ENCODE peak calls at places on chromosome 5, in six cellular contexts. Y is AG04450, L is stomach, A is GM12865, C is lung, H is GM20000. R is an unnamed sample.
A peak's percentile ranks its signal among the peaks of the same experiment; 100 is the strongest.

GRCh38 chr5:180599981-180600553 is 8.8 kb upstream of the SCGB3A1 start:
- DNase-seq in H (peak; percentile 23), Y (no peak), A (no peak), L (peak; percentile 10), C (no peak), R (no peak)

GRCh38 chr5:170273968-170274710 is 23.4 kb downstream of the LCP2 start:
- DNase-seq in H (no peak), L (peak; percentile 51), A (peak; percentile 63), Y (no peak), C (no peak), R (peak; percentile 40)

GRCh38 chr5:75729321-75729720 is 12.1 kb upstream of the POC5 start:
- DNase-seq in A (no peak), H (no peak), C (no peak), Y (no peak), L (no peak), R (no peak)

GRCh38 chr5:137212471-137212870 is 286.7 kb downstream of the SPOCK1 start:
- DNase-seq in Y (no peak), H (no peak), A (no peak), L (no peak), C (no peak), R (no peak)

GRCh38 chr5:138238034-138238433 is 24.9 kb upstream of the CDC23 start:
- DNase-seq in H (no peak), C (no peak), Y (no peak), A (no peak), L (no peak), R (no peak)

GRCh38 chr5:160792732-160793454 is 59.1 kb downstream of the ATP10B start:
- DNase-seq in C (no peak), A (no peak), Y (no peak), H (no peak), L (no peak), R (peak; percentile 42)

GRCh38 chr5:131550606-131551005 is 84.4 kb downstream of the RAPGEF6 start:
- DNase-seq in A (no peak), Y (no peak), L (no peak), H (no peak), C (no peak), R (no peak)

GRCh38 chr5:145792840-145793239 is 42.3 kb downstream of the PRELID2 start:
- DNase-seq in H (no peak), C (no peak), A (no peak), L (no peak), Y (no peak), R (no peak)

GRCh38 chr5:132283423-132284043 is 10.7 kb upstream of the SLC22A4 start:
- DNase-seq in H (no peak), Y (no peak), A (no peak), C (no peak), L (peak; percentile 59), R (peak; percentile 47)

GRCh38 chr5:1519631-1520141 is 4.1 kb downstream of the LPCAT1 start:
- DNase-seq in L (no peak), A (no peak), Y (no peak), H (no peak), C (peak; percentile 26), R (no peak)

GRCh38 chr5:66739923-66740322 is 143.7 kb downstream of the MAST4 start:
- DNase-seq in Y (no peak), H (no peak), C (no peak), L (no peak), A (no peak), R (no peak)

GRCh38 chr5:36624277-36624676 is 17.9 kb downstream of the SLC1A3 start:
- DNase-seq in C (no peak), H (no peak), A (no peak), L (no peak), Y (no peak), R (no peak)

GRCh38 chr5:155057626-155058025 is 44.1 kb downstream of the KIF4B start:
- DNase-seq in A (no peak), H (no peak), Y (no peak), C (no peak), L (no peak), R (no peak)

GRCh38 chr5:139745121-139745799 is 50.3 kb upstream of the PSD2 start:
- DNase-seq in C (peak; percentile 55), Y (no peak), L (no peak), A (peak; percentile 60), H (no peak), R (peak; percentile 87)

GRCh38 chr5:127840809-127841208 is 137.6 kb downstream of the CCDC192 start:
- DNase-seq in H (no peak), A (no peak), Y (no peak), C (no peak), L (no peak), R (no peak)

GRCh38 chr5:173323121-173323798 is 5.0 kb downstream of the STC2 start:
- DNase-seq in Y (no peak), A (no peak), L (no peak), C (no peak), H (no peak), R (no peak)

GRCh38 chr5:147482426-147483196 is 27.3 kb downstream of the DPYSL3 start:
- DNase-seq in Y (no peak), C (no peak), L (no peak), H (no peak), A (no peak), R (no peak)

GRCh38 chr5:61678966-61679365 is 346.9 kb downstream of the ZSWIM6 start:
- DNase-seq in A (no peak), C (no peak), H (no peak), Y (no peak), L (no peak), R (no peak)

GRCh38 chr5:58752030-58752429 is 169.2 kb downstream of the RAB3C start:
- DNase-seq in Y (no peak), H (no peak), C (no peak), L (no peak), A (no peak), R (no peak)

GRCh38 chr5:53350408-53350807 is 130.0 kb upstream of the FST start:
- DNase-seq in Y (no peak), H (no peak), C (no peak), L (no peak), A (no peak), R (no peak)

GRCh38 chr5:9318031-9318430 is 227.8 kb downstream of the SEMA5A start:
- DNase-seq in C (no peak), H (no peak), L (no peak), Y (no peak), A (no peak), R (no peak)

GRCh38 chr5:9316041-9316440 is 229.8 kb downstream of the SEMA5A start:
- DNase-seq in H (no peak), L (no peak), C (no peak), A (no peak), Y (no peak), R (no peak)

GRCh38 chr5:9316733-9317132 is 229.1 kb downstream of the SEMA5A start:
- DNase-seq in Y (no peak), C (no peak), H (no peak), A (no peak), L (no peak), R (no peak)

GRCh38 chr5:9313751-9314150 is 232.1 kb downstream of the SEMA5A start:
- DNase-seq in A (no peak), H (no peak), L (no peak), C (no peak), Y (no peak), R (no peak)
- TF ChIP-seq CTCF in A (no peak), H (no peak), L (no peak), C (no peak), Y (no peak), R (no peak)

DNA sequence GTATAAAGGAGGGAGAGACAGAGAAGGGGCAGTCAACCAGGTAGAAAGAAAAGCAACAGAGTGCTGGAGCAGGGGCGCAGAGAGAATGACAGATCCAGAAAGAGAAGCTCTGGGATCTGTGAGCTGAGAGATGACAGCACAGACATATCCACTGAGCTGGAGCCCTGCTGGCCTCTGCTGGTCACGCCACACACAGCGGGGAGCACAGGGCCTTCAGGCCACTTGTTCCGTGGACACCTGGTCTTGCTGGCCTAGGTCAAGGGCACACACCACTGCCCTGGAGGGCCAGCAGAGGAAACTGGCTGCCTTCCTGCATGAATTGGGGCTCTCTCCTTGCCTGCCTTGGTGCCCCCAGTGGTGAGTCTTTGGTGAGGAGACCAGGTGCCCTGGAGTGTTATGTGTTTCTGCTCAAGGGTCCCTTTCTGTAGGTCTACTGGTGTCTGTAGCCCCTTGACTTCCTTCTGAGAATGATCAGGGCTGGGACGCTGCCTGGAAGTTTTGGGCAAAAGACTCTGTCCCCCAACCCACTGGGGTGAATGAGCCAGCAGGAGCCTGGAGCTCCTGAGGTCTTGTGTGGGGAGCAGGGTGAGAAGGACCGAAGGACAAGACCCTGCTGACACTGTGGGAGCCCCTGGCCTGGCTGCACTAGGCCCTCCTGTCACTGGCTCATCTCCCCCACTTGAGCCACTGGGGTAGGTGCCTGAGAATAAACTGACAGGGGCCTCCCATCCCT is 59.2 kb upstream of the ADAMTS2 start:
- DNase-seq in Y (no peak), A (no peak), C (no peak), H (no peak), L (no peak), R (no peak)
- TF ChIP-seq CTCF in Y (peak; percentile 50), A (no peak), C (no peak), H (no peak), L (no peak), R (no peak)

GRCh38 chr5:31553863-31554262 is 21.8 kb downstream of the C5orf22 start:
- DNase-seq in H (no peak), Y (no peak), L (no peak), A (no peak), C (no peak), R (no peak)

GRCh38 chr5:31556461-31556860 is 24.4 kb downstream of the C5orf22 start:
- DNase-seq in C (no peak), H (no peak), Y (no peak), A (no peak), L (no peak), R (no peak)

GRCh38 chr5:31554552-31554951 is 22.5 kb downstream of the C5orf22 start:
- DNase-seq in H (no peak), A (no peak), Y (no peak), L (no peak), C (no peak), R (no peak)

DNA sequence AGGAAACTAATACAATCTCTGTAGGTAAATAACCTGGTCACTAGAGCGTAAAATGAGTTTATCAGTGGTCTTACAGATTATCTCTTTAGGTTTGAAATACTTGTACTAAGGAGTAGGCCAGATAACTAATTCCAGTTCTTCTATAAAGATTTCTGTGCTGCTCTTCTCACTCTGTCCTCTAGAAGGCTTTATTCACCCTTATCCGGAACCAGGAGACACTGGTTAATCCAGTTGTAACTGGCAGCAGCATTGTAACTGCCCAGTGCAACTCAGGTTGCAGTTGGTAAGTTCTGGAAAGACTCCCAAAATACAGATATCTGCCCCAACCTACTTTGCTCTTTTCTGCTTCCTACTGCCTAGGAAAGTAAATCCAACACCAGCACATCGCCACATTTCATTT is 19.8 kb downstream of the C5orf22 start:
- DNase-seq in L (no peak), A (no peak), Y (no peak), C (no peak), H (no peak), R (no peak)
- TF ChIP-seq CTCF in L (no peak), A (no peak), Y (no peak), C (no peak), H (no peak), R (no peak)

DNA sequence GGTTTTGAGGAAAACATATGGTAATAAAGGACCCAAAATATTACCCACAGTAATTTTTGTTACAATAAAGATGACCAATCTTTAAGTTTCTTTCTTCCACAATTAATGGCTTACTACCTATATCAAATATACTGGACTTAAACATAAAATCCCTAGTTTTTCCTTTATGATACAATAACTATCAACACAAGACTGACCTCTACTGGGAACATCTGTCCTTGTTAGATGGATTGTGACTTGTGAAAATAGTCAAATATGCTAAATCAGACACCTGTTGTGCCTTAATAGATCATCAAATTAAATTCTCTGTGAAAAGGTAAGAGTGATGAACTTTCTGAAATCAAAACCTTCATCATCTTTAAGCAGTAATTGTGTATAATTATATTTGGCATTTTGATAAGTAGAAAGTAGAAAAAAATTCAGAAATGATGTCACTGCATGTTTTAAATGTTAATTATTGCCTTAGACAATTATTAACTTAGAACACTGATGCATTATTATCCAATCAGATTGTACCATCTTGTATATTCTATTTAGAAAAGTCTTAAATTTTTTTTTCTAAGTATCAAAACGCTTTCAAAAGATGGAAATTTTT is 113.6 kb downstream of the DEPDC1B start:
- DNase-seq in H (peak; percentile 12), A (peak; percentile 44), C (no peak), Y (no peak), L (no peak), R (no peak)
- TF ChIP-seq CTCF in H (peak; percentile 30), A (peak; percentile 35), C (no peak), Y (peak; percentile 25), L (peak; percentile 36), R (peak; percentile 36)

R was measured in thyroid gland.